ENCODE peak calls at places on chromosomes 13 and 19, in four cellular contexts. I is ascending aorta; H is CD4-positive, alpha-beta T cell; E is psoas muscle. B is an unnamed sample.

GRCh38 chr13:98854448-98854847 is 102.0 kb upstream of the SLC15A1 start:
- DNase-seq in I (no peak), H (no peak), E (no peak), B (no peak)

GRCh38 chr19:15138427-15138826 is 31.2 kb downstream of the SYDE1 start:
- DNase-seq in I (no peak), H (no peak), E (no peak), B (no peak)

GRCh38 chr19:44988896-44989563 is 12.2 kb upstream of the RELB start:
- DNase-seq in I (peak; percentile 74), H (peak; percentile 69), E (peak; percentile 72), B (no peak)

GRCh38 chr13:53189162-53189561 is 160.5 kb downstream of the OLFM4 start:
- DNase-seq in I (no peak), H (no peak), E (no peak), B (no peak)

GRCh38 chr13:58933475-58933874 is 1230.3 kb downstream of the DIAPH3 start:
- DNase-seq in I (no peak), H (no peak), E (no peak), B (no peak)

GRCh38 chr19:17794731-17795494 is at the start of gene B3GNT3:
- DNase-seq in I (no peak), H (no peak), E (peak; percentile 24), B (no peak)

GRCh38 chr13:111166882-111167281 is 51.8 kb downstream of the ARHGEF7 start:
- DNase-seq in I (no peak), H (no peak), E (no peak), B (no peak)

GRCh38 chr13:98979012-98979411 is 1.1 kb upstream of the DOCK9 start:
- DNase-seq in I (no peak), H (no peak), E (no peak), B (no peak)

GRCh38 chr19:10639836-10640235 is 14.3 kb upstream of the ILF3 start:
- DNase-seq in I (no peak), H (no peak), E (no peak), B (no peak)

GRCh38 chr19:16025108-16026101 is 50.9 kb upstream of the TPM4 start:
- DNase-seq in I (peak; percentile 62), H (peak; percentile 27), E (no peak), B (peak; percentile 14)

GRCh38 chr19:16496613-16496983 is 404 bp downstream of the C19orf44 start:
- DNase-seq in I (peak; percentile 75), H (no peak), E (peak; percentile 63), B (no peak)

GRCh38 chr13:47480941-47481340 is 520.1 kb downstream of the SUCLA2 start:
- DNase-seq in I (no peak), H (no peak), E (no peak), B (no peak)

GRCh38 chr19:12364391-12365093 is 941 bp downstream of the ZNF442 start:
- DNase-seq in I (peak; percentile 67), H (no peak), E (no peak), B (no peak)

GRCh38 chr19:35054626-35055025 is 13.1 kb downstream of the HPN start:
- DNase-seq in I (no peak), H (no peak), E (no peak), B (no peak)

GRCh38 chr13:51926528-51926885 is 64.7 kb downstream of the CCDC70 start:
- DNase-seq in I (no peak), H (no peak), E (no peak), B (no peak)

GRCh38 chr19:23075031-23075733 is 41.6 kb upstream of the ZNF730 start:
- DNase-seq in I (peak; percentile 70), H (no peak), E (peak; percentile 45), B (no peak)

GRCh38 chr13:60335531-60335930 is 61.5 kb upstream of the TDRD3 start:
- DNase-seq in I (no peak), H (no peak), E (no peak), B (no peak)

GRCh38 chr13:61546413-61546812 is 130.8 kb upstream of the PCDH20 start:
- DNase-seq in I (no peak), H (no peak), E (no peak), B (no peak)

GRCh38 chr13:95275322-95276118 is 25.7 kb downstream of the ABCC4 start:
- DNase-seq in I (no peak), H (no peak), E (no peak), B (no peak)

GRCh38 chr19:18230941-18231734 is 4.9 kb upstream of the PDE4C start:
- DNase-seq in I (no peak), H (no peak), E (no peak), B (no peak)

GRCh38 chr13:97434417-97435296 is 688 bp downstream of the RAP2A start:
- DNase-seq in I (peak; percentile 73), H (peak; percentile 50), E (peak; percentile 46), B (no peak)

GRCh38 chr13:97432917-97433726 is 847 bp upstream of the RAP2A start:
- DNase-seq in I (peak; percentile 99), H (peak; percentile 97), E (peak; percentile 98), B (peak; percentile 100)

GRCh38 chr13:97432232-97432916 is 1.6 kb upstream of the RAP2A start:
- DNase-seq in I (no peak), H (no peak), E (no peak), B (no peak)

GRCh38 chr13:97435297-97435682 is 1.3 kb downstream of the RAP2A start:
- DNase-seq in I (no peak), H (no peak), E (no peak), B (no peak)

DNA sequence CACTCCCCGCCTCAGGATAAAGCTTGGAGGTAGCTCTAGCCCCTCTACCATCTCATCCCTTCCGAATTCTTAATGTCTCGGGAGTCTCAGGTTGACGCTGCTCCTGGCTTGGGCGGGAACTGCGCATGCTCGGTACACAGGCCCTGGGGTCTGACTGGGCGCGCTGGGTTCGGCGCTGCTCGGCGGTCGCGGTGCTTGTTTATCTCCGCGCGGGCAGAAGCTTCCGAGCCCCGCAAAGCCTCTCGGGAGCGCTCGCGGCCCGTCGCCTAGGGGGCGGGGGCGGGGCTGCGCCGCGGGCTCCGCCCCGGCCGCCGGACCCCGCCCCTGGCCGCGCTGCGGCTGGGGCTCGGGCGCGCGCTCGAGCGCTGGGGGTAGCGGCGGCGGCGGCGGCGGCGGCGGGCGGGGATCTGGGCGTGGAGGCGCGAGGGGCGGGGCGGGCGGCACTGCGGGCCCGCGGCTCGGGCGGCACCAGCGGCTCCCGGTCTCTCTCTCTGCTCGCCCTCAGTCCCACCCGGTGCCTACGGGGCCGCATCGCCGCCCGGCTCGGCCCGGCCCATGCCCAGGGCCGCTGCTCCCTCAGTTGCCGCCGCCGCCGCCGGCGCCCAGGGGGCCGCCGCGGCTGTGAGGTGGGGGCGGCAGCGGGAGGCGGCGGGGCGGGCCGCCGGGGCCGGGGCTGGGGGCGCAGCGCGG is at the start of gene RAP2A:
- DNase-seq in I (peak; percentile 94), H (peak; percentile 87), E (peak; percentile 90), B (peak; percentile 45)
- TF ChIP-seq CTCF in I (no peak), H (no peak), E (no peak), B (no peak)

GRCh38 chr13:22789027-22789593 is 391.7 kb upstream of the SGCG start:
- DNase-seq in I (no peak), H (no peak), E (no peak), B (no peak)

GRCh38 chr13:22789916-22790315 is 390.9 kb upstream of the SGCG start:
- DNase-seq in I (no peak), H (no peak), E (no peak), B (no peak)

GRCh38 chr13:22793598-22794134 is 387.1 kb upstream of the SGCG start:
- DNase-seq in I (no peak), H (no peak), E (no peak), B (no peak)
- TF ChIP-seq CTCF in I (no peak), H (no peak), E (no peak), B (no peak)

GRCh38 chr19:29741226-29741625 is 26.2 kb upstream of the C19orf12 start:
- DNase-seq in I (no peak), H (no peak), E (no peak), B (no peak)

GRCh38 chr19:29741776-29742175 is 26.7 kb upstream of the C19orf12 start:
- DNase-seq in I (no peak), H (no peak), E (no peak), B (no peak)

GRCh38 chr19:29743681-29744080 is 28.6 kb upstream of the C19orf12 start:
- DNase-seq in I (no peak), H (no peak), E (no peak), B (no peak)

GRCh38 chr19:29748996-29749395 is 33.9 kb upstream of the C19orf12 start:
- DNase-seq in I (no peak), H (no peak), E (no peak), B (no peak)

GRCh38 chr19:29745253-29745652 is 30.2 kb upstream of the C19orf12 start:
- DNase-seq in I (no peak), H (no peak), E (no peak), B (no peak)
- TF ChIP-seq CTCF in I (no peak), H (no peak), E (no peak), B (peak; percentile 10)

DNA sequence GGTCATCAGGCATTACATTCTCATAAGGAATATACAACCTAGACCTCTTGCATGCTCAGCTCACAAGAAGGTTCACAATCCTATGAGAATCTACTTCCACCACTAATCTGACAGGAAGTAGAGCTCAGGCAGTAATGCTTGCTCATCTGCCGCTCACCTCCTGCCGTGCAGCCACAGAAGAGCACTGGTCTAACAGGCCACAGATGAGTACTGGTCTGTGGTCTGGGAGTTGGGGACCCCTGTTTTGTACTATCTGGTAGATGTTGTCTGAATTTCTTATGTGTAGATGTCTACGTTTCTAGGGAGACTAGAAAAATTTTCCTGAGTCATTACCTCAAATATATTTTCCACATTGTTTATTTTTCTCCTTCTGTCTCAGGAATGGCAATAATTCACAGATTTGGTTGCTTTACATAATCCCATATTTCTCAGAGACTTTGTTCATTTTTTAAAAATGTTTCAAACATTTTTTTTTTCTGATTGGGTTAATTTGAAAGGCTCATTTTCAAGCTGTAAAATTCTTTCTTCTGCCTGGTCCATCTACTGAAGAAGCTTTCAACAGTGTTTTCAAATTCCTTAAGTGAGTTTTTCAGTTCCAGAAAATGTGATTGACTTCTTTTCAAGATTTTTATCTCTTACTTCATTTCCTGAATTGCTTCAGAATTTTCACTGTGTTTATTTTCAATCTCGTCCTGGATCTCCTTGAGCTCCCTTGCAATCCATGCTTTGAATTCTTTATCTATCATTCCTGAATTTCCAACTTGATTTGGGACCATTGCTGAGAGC is 1322.3 kb downstream of the PCDH9 start:
- DNase-seq in I (no peak), H (no peak), E (no peak), B (no peak)
- TF ChIP-seq CTCF in I (no peak), H (no peak), E (no peak), B (no peak)

DNA sequence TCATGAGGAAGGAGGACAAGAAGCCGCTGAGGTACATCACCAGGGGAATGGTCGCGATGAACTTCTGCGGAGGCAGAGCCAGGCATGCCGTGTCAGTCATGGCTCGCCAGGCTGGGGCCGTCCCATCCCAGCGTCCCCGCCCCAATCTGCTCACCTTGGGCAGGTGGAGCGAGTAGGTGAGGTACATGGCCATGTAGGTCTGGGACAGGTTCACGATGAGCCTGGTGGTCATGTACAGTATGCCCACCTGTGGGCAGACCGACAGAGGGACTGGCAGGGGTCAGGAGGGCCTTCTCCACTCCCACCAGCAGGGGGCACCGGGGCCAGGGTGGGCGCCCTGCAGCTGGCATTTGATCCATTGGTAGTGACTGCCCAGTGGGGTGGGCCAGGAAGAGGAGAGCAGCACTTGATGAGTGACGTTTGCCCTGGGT is 8.3 kb downstream of the TEKTIP1 start:
- DNase-seq in I (no peak), H (peak; percentile 45), E (no peak), B (no peak)
- TF ChIP-seq CTCF in I (peak; percentile 28), H (peak; percentile 56), E (peak; percentile 38), B (peak; percentile 58)